ENCODE peak calls at places on chromosomes 6 and 20, in nine cellular contexts. One of them, this sample, is unnamed.
A peak's percentile ranks its signal among the peaks of the same experiment; 100 is the strongest.

GRCh38 chr6:126614642-126615504 is 275.0 kb downstream of the CENPW start:
- DNase-seq in neural progenitor cell: peak; percentile 45
- DNase-seq in psoas muscle: no peak
- DNase-seq in lower leg skin: no peak
- DNase-seq in colonic mucosa: peak; percentile 38
- DNase-seq in IMR-90: no peak
- DNase-seq in OCI-LY7: peak; percentile 32
- DNase-seq in heart left ventricle: no peak
- DNase-seq in PC-3: no peak
- DNase-seq in this sample: no peak

GRCh38 chr20:7984192-7984591 is 35.4 kb downstream of the TMX4 start:
- DNase-seq in colonic mucosa: no peak
- DNase-seq in PC-3: no peak
- DNase-seq in heart left ventricle: no peak
- DNase-seq in psoas muscle: no peak
- DNase-seq in lower leg skin: no peak
- DNase-seq in OCI-LY7: no peak
- DNase-seq in IMR-90: no peak
- DNase-seq in neural progenitor cell: peak; percentile 81
- DNase-seq in this sample: no peak

GRCh38 chr20:56924976-56925695 is 296.0 kb downstream of the TFAP2C start:
- DNase-seq in lower leg skin: no peak
- DNase-seq in heart left ventricle: no peak
- DNase-seq in neural progenitor cell: peak; percentile 99
- DNase-seq in IMR-90: no peak
- DNase-seq in OCI-LY7: no peak
- DNase-seq in colonic mucosa: no peak
- DNase-seq in psoas muscle: no peak
- DNase-seq in PC-3: no peak
- DNase-seq in this sample: no peak

GRCh38 chr6:109039795-109040194 is 54.9 kb downstream of the SESN1 start:
- DNase-seq in OCI-LY7: no peak
- DNase-seq in psoas muscle: no peak
- DNase-seq in heart left ventricle: no peak
- DNase-seq in IMR-90: no peak
- DNase-seq in neural progenitor cell: no peak
- DNase-seq in colonic mucosa: no peak
- DNase-seq in PC-3: no peak
- DNase-seq in lower leg skin: no peak
- DNase-seq in this sample: no peak

GRCh38 chr6:155248021-155249001 is 15.5 kb upstream of the CLDN20 start:
- DNase-seq in lower leg skin: peak; percentile 84
- DNase-seq in psoas muscle: no peak
- DNase-seq in IMR-90: peak; percentile 77
- DNase-seq in colonic mucosa: peak; percentile 31
- DNase-seq in heart left ventricle: peak; percentile 34
- DNase-seq in OCI-LY7: peak; percentile 63
- DNase-seq in neural progenitor cell: peak; percentile 74
- DNase-seq in PC-3: peak; percentile 32
- DNase-seq in this sample: peak; percentile 80

GRCh38 chr20:17394411-17394810 is 136.8 kb downstream of the BFSP1 start:
- DNase-seq in heart left ventricle: no peak
- DNase-seq in neural progenitor cell: no peak
- DNase-seq in lower leg skin: no peak
- DNase-seq in OCI-LY7: no peak
- DNase-seq in IMR-90: no peak
- DNase-seq in colonic mucosa: no peak
- DNase-seq in PC-3: peak; percentile 40
- DNase-seq in psoas muscle: no peak
- DNase-seq in this sample: no peak

GRCh38 chr6:132089173-132089572 is 138.0 kb upstream of the CCN2 start:
- DNase-seq in heart left ventricle: no peak
- DNase-seq in colonic mucosa: no peak
- DNase-seq in OCI-LY7: no peak
- DNase-seq in psoas muscle: no peak
- DNase-seq in neural progenitor cell: no peak
- DNase-seq in IMR-90: no peak
- DNase-seq in lower leg skin: no peak
- DNase-seq in PC-3: no peak
- DNase-seq in this sample: no peak

GRCh38 chr6:36839819-36840379 is 655 bp upstream of the CPNE5 start:
- DNase-seq in lower leg skin: no peak
- DNase-seq in PC-3: peak; percentile 22
- DNase-seq in OCI-LY7: peak; percentile 11
- DNase-seq in IMR-90: no peak
- DNase-seq in psoas muscle: peak; percentile 70
- DNase-seq in heart left ventricle: peak; percentile 75
- DNase-seq in colonic mucosa: no peak
- DNase-seq in neural progenitor cell: peak; percentile 77
- DNase-seq in this sample: no peak

GRCh38 chr6:73579389-73579788 is 58.6 kb upstream of the EEF1A1 start:
- DNase-seq in colonic mucosa: no peak
- DNase-seq in lower leg skin: no peak
- DNase-seq in psoas muscle: peak; percentile 58
- DNase-seq in PC-3: peak; percentile 38
- DNase-seq in IMR-90: no peak
- DNase-seq in heart left ventricle: no peak
- DNase-seq in neural progenitor cell: no peak
- DNase-seq in OCI-LY7: no peak
- DNase-seq in this sample: no peak

GRCh38 chr20:46605978-46606816 is 45.1 kb downstream of the SLC13A3 start:
- DNase-seq in OCI-LY7: no peak
- DNase-seq in IMR-90: no peak
- DNase-seq in PC-3: no peak
- DNase-seq in heart left ventricle: no peak
- DNase-seq in lower leg skin: no peak
- DNase-seq in neural progenitor cell: no peak
- DNase-seq in psoas muscle: no peak
- DNase-seq in colonic mucosa: no peak
- DNase-seq in this sample: no peak

GRCh38 chr6:15246217-15247211 is 645 bp downstream of the JARID2 start:
- DNase-seq in lower leg skin: no peak
- DNase-seq in colonic mucosa: peak; percentile 31
- DNase-seq in OCI-LY7: no peak
- DNase-seq in PC-3: no peak
- DNase-seq in IMR-90: peak; percentile 49
- DNase-seq in neural progenitor cell: peak; percentile 43
- DNase-seq in psoas muscle: no peak
- DNase-seq in heart left ventricle: no peak
- DNase-seq in this sample: no peak

GRCh38 chr6:118382126-118382525 is 166.0 kb upstream of the PLN start:
- DNase-seq in psoas muscle: no peak
- DNase-seq in colonic mucosa: no peak
- DNase-seq in PC-3: no peak
- DNase-seq in OCI-LY7: no peak
- DNase-seq in heart left ventricle: no peak
- DNase-seq in lower leg skin: no peak
- DNase-seq in neural progenitor cell: no peak
- DNase-seq in IMR-90: no peak
- DNase-seq in this sample: no peak

GRCh38 chr20:63177134-63177784 is 38.7 kb downstream of the YTHDF1 start:
- DNase-seq in PC-3: no peak
- DNase-seq in OCI-LY7: no peak
- DNase-seq in psoas muscle: peak; percentile 44
- DNase-seq in heart left ventricle: no peak
- DNase-seq in neural progenitor cell: peak; percentile 86
- DNase-seq in IMR-90: no peak
- DNase-seq in lower leg skin: no peak
- DNase-seq in colonic mucosa: no peak
- DNase-seq in this sample: no peak

GRCh38 chr6:169445661-169446581 is 192.3 kb upstream of the THBS2 start:
- DNase-seq in lower leg skin: no peak
- DNase-seq in colonic mucosa: peak; percentile 54
- DNase-seq in neural progenitor cell: no peak
- DNase-seq in IMR-90: no peak
- DNase-seq in psoas muscle: no peak
- DNase-seq in OCI-LY7: no peak
- DNase-seq in PC-3: no peak
- DNase-seq in heart left ventricle: no peak
- DNase-seq in this sample: no peak

GRCh38 chr6:39927159-39927558 is 7.1 kb downstream of the MOCS1 start:
- DNase-seq in PC-3: peak; percentile 74
- DNase-seq in neural progenitor cell: no peak
- DNase-seq in lower leg skin: no peak
- DNase-seq in IMR-90: peak; percentile 41
- DNase-seq in OCI-LY7: no peak
- DNase-seq in colonic mucosa: no peak
- DNase-seq in psoas muscle: no peak
- DNase-seq in heart left ventricle: no peak
- DNase-seq in this sample: peak; percentile 42

GRCh38 chr6:135475292-135475886 is 22.2 kb downstream of the AHI1 start:
- DNase-seq in IMR-90: peak; percentile 73
- DNase-seq in colonic mucosa: no peak
- DNase-seq in OCI-LY7: no peak
- DNase-seq in lower leg skin: no peak
- DNase-seq in PC-3: no peak
- DNase-seq in neural progenitor cell: no peak
- DNase-seq in heart left ventricle: no peak
- DNase-seq in psoas muscle: no peak
- DNase-seq in this sample: peak; percentile 85

GRCh38 chr20:33433465-33433864 is 10.1 kb downstream of the SNTA1 start:
- DNase-seq in psoas muscle: peak; percentile 95
- DNase-seq in PC-3: no peak
- DNase-seq in IMR-90: no peak
- DNase-seq in heart left ventricle: peak; percentile 74
- DNase-seq in colonic mucosa: no peak
- DNase-seq in OCI-LY7: no peak
- DNase-seq in neural progenitor cell: no peak
- DNase-seq in lower leg skin: no peak
- DNase-seq in this sample: no peak

GRCh38 chr20:64057628-64058498 is 5.1 kb upstream of the TCEA2 start:
- DNase-seq in heart left ventricle: peak; percentile 85
- DNase-seq in lower leg skin: peak; percentile 94
- DNase-seq in psoas muscle: peak; percentile 86
- DNase-seq in neural progenitor cell: peak; percentile 85
- DNase-seq in OCI-LY7: peak; percentile 75
- DNase-seq in PC-3: peak; percentile 83
- DNase-seq in colonic mucosa: peak; percentile 83
- DNase-seq in IMR-90: peak; percentile 40
- DNase-seq in this sample: peak; percentile 48

GRCh38 chr6:34521463-34522288 is 34.5 kb downstream of the SPDEF start:
- DNase-seq in heart left ventricle: no peak
- DNase-seq in psoas muscle: peak; percentile 34
- DNase-seq in IMR-90: no peak
- DNase-seq in neural progenitor cell: no peak
- DNase-seq in PC-3: no peak
- DNase-seq in colonic mucosa: no peak
- DNase-seq in OCI-LY7: no peak
- DNase-seq in lower leg skin: no peak
- DNase-seq in this sample: no peak
- H3K4me3 ChIP-seq in heart left ventricle: no peak overlapping the region
- H3K4me3 ChIP-seq in psoas muscle: no peak overlapping the region
- H3K4me3 ChIP-seq in IMR-90: no peak overlapping the region
- H3K4me3 ChIP-seq in neural progenitor cell: no peak overlapping the region
- H3K4me3 ChIP-seq in PC-3: no peak overlapping the region
- H3K4me3 ChIP-seq in colonic mucosa: no peak overlapping the region
- H3K4me3 ChIP-seq in OCI-LY7: no peak overlapping the region
- H3K4me3 ChIP-seq in lower leg skin: no peak overlapping the region
- H3K4me3 ChIP-seq in this sample: no peak overlapping the region

GRCh38 chr20:51461306-51461705 is 81.2 kb downstream of the NFATC2 start:
- DNase-seq in neural progenitor cell: no peak
- DNase-seq in lower leg skin: peak; percentile 67
- DNase-seq in IMR-90: no peak
- DNase-seq in heart left ventricle: no peak
- DNase-seq in colonic mucosa: no peak
- DNase-seq in OCI-LY7: peak; percentile 84
- DNase-seq in PC-3: no peak
- DNase-seq in psoas muscle: no peak
- DNase-seq in this sample: no peak
- H3K4me3 ChIP-seq in neural progenitor cell: no peak overlapping the region
- H3K4me3 ChIP-seq in lower leg skin: no peak overlapping the region
- H3K4me3 ChIP-seq in IMR-90: no peak overlapping the region
- H3K4me3 ChIP-seq in heart left ventricle: no peak overlapping the region
- H3K4me3 ChIP-seq in colonic mucosa: no peak overlapping the region
- H3K4me3 ChIP-seq in OCI-LY7: peak overlapping the region; percentile 12
- H3K4me3 ChIP-seq in PC-3: no peak overlapping the region
- H3K4me3 ChIP-seq in psoas muscle: no peak overlapping the region
- H3K4me3 ChIP-seq in this sample: no peak overlapping the region

DNA sequence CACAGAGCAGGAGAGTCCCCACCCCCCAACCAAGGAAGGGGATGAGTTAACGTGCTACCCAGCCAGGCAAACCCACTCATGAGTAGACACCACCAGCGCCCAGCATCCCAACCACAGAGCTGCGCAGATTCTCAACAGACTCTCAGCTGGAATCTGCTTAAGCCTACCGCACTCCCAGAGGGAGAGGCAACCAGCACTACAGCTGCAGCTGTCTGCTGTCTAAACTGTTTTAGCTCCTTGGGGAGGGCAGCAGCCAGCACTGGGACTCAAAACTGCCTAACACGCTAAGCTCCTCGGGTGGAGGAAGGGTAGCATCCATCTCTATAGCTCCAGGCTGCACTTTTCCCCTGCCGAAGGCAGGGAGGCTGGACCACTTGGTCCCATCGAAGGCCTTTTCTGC is 539.8 kb downstream of the EPHA7 start:
- DNase-seq in neural progenitor cell: peak; percentile 5
- DNase-seq in heart left ventricle: no peak
- DNase-seq in colonic mucosa: no peak
- DNase-seq in PC-3: no peak
- DNase-seq in OCI-LY7: no peak
- DNase-seq in psoas muscle: no peak
- DNase-seq in lower leg skin: no peak
- DNase-seq in IMR-90: no peak
- DNase-seq in this sample: no peak
- H3K4me3 ChIP-seq in neural progenitor cell: no peak overlapping the region
- H3K4me3 ChIP-seq in heart left ventricle: no peak overlapping the region
- H3K4me3 ChIP-seq in colonic mucosa: no peak overlapping the region
- H3K4me3 ChIP-seq in PC-3: no peak overlapping the region
- H3K4me3 ChIP-seq in OCI-LY7: no peak overlapping the region
- H3K4me3 ChIP-seq in psoas muscle: no peak overlapping the region
- H3K4me3 ChIP-seq in lower leg skin: no peak overlapping the region
- H3K4me3 ChIP-seq in IMR-90: no peak overlapping the region
- H3K4me3 ChIP-seq in this sample: no peak overlapping the region

DNA sequence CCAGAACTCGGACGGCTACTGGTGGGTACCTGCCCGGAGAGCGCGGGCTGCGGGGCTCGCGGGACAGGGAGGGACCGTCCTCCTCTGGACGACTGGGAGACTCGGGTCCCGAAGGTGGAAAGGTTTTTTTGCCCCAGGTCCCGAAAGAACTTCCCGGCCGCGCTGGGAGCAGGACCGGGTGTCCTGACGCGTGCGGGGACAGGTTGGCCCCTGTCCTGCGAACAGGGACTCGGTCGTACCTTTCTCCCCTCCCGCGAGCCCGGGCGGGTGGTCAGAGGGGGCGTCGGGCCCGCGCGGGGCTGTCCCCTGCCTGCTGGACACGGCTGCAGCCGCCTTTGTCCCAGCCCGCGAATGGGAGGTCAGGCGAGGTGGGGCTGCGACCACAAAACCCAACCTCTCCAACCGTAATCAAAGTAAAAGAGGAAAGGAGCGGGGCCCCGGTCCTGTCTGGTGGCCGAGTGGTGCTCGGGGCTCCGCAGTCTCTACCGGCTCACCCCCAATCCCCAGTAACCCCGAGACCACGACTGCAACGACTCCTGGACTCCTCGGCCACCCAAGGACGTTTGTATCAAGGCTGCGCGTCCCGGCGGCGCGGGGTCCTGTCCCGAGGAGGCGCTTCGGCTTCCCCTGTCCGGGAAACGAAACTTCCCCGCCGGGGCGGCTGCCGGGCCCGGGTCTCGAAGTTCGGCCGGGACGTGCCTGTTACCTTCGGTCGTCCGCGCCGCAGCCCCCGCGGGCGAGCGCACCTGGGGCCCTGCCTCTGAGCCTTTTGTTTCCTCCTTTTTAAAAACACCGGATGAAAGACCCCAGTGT is 800 bp downstream of the DSP start:
- DNase-seq in OCI-LY7: no peak
- DNase-seq in colonic mucosa: peak; percentile 51
- DNase-seq in heart left ventricle: peak; percentile 21
- DNase-seq in psoas muscle: no peak
- DNase-seq in IMR-90: no peak
- DNase-seq in lower leg skin: peak; percentile 91
- DNase-seq in PC-3: peak; percentile 35
- DNase-seq in neural progenitor cell: peak; percentile 80
- DNase-seq in this sample: no peak
- H3K4me3 ChIP-seq in OCI-LY7: no peak overlapping the region
- H3K4me3 ChIP-seq in colonic mucosa: peak overlapping the region; percentile 60
- H3K4me3 ChIP-seq in heart left ventricle: peak overlapping the region; percentile 69
- H3K4me3 ChIP-seq in psoas muscle: peak overlapping the region; percentile 71
- H3K4me3 ChIP-seq in IMR-90: peak overlapping the region; percentile 98
- H3K4me3 ChIP-seq in lower leg skin: peak overlapping the region; percentile 65
- H3K4me3 ChIP-seq in PC-3: peak overlapping the region; percentile 95
- H3K4me3 ChIP-seq in neural progenitor cell: peak overlapping the region; percentile 51
- H3K4me3 ChIP-seq in this sample: peak overlapping the region; percentile 56

This sample was measured in fibroblast of mammary gland.